ENCODE peak calls at places on chromosomes 5 and 9, in six cellular contexts. X, B, J, L, E and S are unnamed samples.

GRCh38 chr5:138276402-138277054 is 2.1 kb upstream of the GFRA3 start:
- DNase-seq in X (no peak), J (no peak), B (peak), L (no peak), E (no peak), S (no peak)

GRCh38 chr5:115398726-115399125 is 102.3 kb upstream of the CCDC112 start:
- DNase-seq in J (no peak), L (peak), X (no peak), B (peak), E (peak), S (no peak)

GRCh38 chr9:33172256-33172678 is 5.1 kb upstream of the B4GALT1 start:
- DNase-seq in L (no peak), J (no peak), B (no peak), X (no peak), E (no peak), S (no peak)

GRCh38 chr9:95778957-95779356 is 96.5 kb upstream of the ERCC6L2 start:
- DNase-seq in J (no peak), E (peak), B (peak), X (no peak), L (peak), S (no peak)

GRCh38 chr9:35112257-35113020 is 3.2 kb downstream of the ATOSB start:
- DNase-seq in L (peak), X (no peak), J (no peak), E (peak), B (peak), S (no peak)

GRCh38 chr5:179178016-179178575 is 117.9 kb downstream of the ZNF354C start:
- DNase-seq in E (no peak), L (no peak), X (no peak), B (no peak), J (no peak), S (no peak)

GRCh38 chr5:141747152-141747640 is 65.2 kb upstream of the ARAP3 start:
- DNase-seq in B (peak), X (no peak), L (peak), E (peak), J (peak), S (peak)

GRCh38 chr5:122741681-122742080 is 33.2 kb upstream of the SNX2 start:
- DNase-seq in L (no peak), X (no peak), J (no peak), E (no peak), B (no peak), S (peak)

GRCh38 chr5:107284822-107285510 is 385.8 kb downstream of the EFNA5 start:
- DNase-seq in B (peak), X (no peak), L (no peak), J (no peak), E (peak), S (peak)

GRCh38 chr5:36054646-36055045 is 12.0 kb downstream of the UGT3A2 start:
- DNase-seq in B (no peak), J (no peak), X (no peak), L (no peak), E (no peak), S (no peak)

GRCh38 chr9:72828281-72828731 is 124.5 kb downstream of the ALDH1A1 start:
- DNase-seq in X (no peak), L (no peak), J (no peak), E (peak), B (peak), S (no peak)

GRCh38 chr9:96218821-96219614 is 83.0 kb downstream of the HSD17B3 start:
- DNase-seq in B (no peak), L (no peak), E (no peak), J (peak), X (peak), S (no peak)

GRCh38 chr5:180491496-180491895 is 2.7 kb upstream of the CNOT6 start:
- DNase-seq in L (no peak), J (peak), X (no peak), B (no peak), E (no peak), S (no peak)

GRCh38 chr9:5876026-5876425 is 14.7 kb upstream of the MLANA start:
- DNase-seq in L (no peak), J (no peak), E (no peak), B (no peak), X (no peak), S (no peak)

GRCh38 chr5:163005949-163006348 is 431.4 kb upstream of the CCNG1 start:
- DNase-seq in L (no peak), B (peak), X (no peak), J (no peak), E (no peak), S (no peak)

GRCh38 chr9:89669361-89669842 is 64.6 kb downstream of the GADD45G start:
- DNase-seq in E (no peak), X (no peak), J (no peak), B (no peak), L (no peak), S (no peak)

GRCh38 chr5:137233726-137234125 is 265.4 kb downstream of the SPOCK1 start:
- DNase-seq in X (no peak), L (no peak), J (no peak), B (no peak), E (peak), S (no peak)

GRCh38 chr9:123131258-123131657 is 97.8 kb downstream of the GPR21 start:
- DNase-seq in L (no peak), J (no peak), X (no peak), B (peak), E (peak), S (peak)

GRCh38 chr5:43602456-43602817 is 543 bp upstream of the NNT start:
- DNase-seq in B (peak), L (no peak), E (peak), X (peak), J (peak), S (peak)

GRCh38 chr9:36874921-36875320 is 159.1 kb downstream of the PAX5 start:
- DNase-seq in B (peak), E (peak), L (peak), J (no peak), X (no peak), S (no peak)

GRCh38 chr5:139908749-139909148 is 113.1 kb downstream of the PSD2 start:
- DNase-seq in J (peak), L (peak), X (no peak), E (peak), B (peak), S (peak)